ENCODE peak calls at places on chromosomes 3 and 15, in seven cellular contexts. V is brain microvascular endothelial cell; M is ovary; A is BJ; O is CD8-positive, alpha-beta T cell; W is CD4-positive, alpha-beta T cell; F is MCF 10A. H is an unnamed sample.

GRCh38 chr3:141782386-141782932 is 19.3 kb downstream of the GRK7 start:
- DNase-seq in W (no peak), M (no peak), V (no peak), A (no peak), F (peak; percentile 60), O (no peak), H (no peak)

GRCh38 chr3:180358179-180358578 is 243.8 kb upstream of the TTC14 start:
- DNase-seq in M (no peak), O (no peak), A (no peak), F (no peak), V (no peak), W (no peak), H (no peak)

GRCh38 chr3:184233127-184233843 is 3.9 kb downstream of the VWA5B2 start:
- DNase-seq in V (no peak), O (no peak), M (no peak), W (no peak), A (no peak), F (no peak), H (no peak)

GRCh38 chr15:60972301-60972700 is 256.8 kb downstream of the RORA start:
- DNase-seq in W (no peak), O (no peak), V (peak; percentile 89), F (no peak), M (no peak), A (peak; percentile 59), H (no peak)

GRCh38 chr3:126937533-126938432 is 45.1 kb upstream of the PLXNA1 start:
- DNase-seq in F (no peak), O (no peak), A (no peak), V (no peak), M (no peak), W (no peak), H (peak; percentile 22)

GRCh38 chr3:99534951-99535704 is 103.3 kb upstream of the COL8A1 start:
- DNase-seq in V (peak; percentile 69), W (no peak), O (no peak), M (no peak), F (peak; percentile 79), A (no peak), H (no peak)

GRCh38 chr3:157746391-157746790 is 243.2 kb upstream of the VEPH1 start:
- DNase-seq in A (peak; percentile 57), F (no peak), V (no peak), O (no peak), W (no peak), M (no peak), H (no peak)

GRCh38 chr15:58447244-58448010 is 15.6 kb downstream of the LIPC start:
- DNase-seq in V (peak; percentile 94), W (no peak), A (peak; percentile 41), M (no peak), F (no peak), O (no peak), H (no peak)

GRCh38 chr3:138186803-138187295 is 252 bp upstream of the ARMC8 start:
- DNase-seq in A (peak; percentile 27), O (peak; percentile 79), M (peak; percentile 88), V (peak; percentile 88), F (peak; percentile 87), W (peak; percentile 84), H (peak; percentile 83)

GRCh38 chr3:194304186-194304917 is 46.8 kb downstream of the CPN2 start:
- DNase-seq in V (no peak), M (no peak), O (no peak), W (no peak), F (no peak), A (no peak), H (no peak)

GRCh38 chr15:76335851-76336253 is 721 bp upstream of the ISL2 start:
- DNase-seq in A (no peak), O (no peak), F (no peak), W (no peak), M (no peak), V (no peak), H (no peak)

GRCh38 chr3:64188810-64189560 is 36.3 kb downstream of the PRICKLE2 start:
- DNase-seq in W (no peak), V (peak; percentile 93), O (no peak), M (peak; percentile 43), A (peak; percentile 76), F (peak; percentile 96), H (no peak)

GRCh38 chr3:184741259-184741556 is 29.3 kb upstream of the MAGEF1 start:
- DNase-seq in O (no peak), A (no peak), F (peak; percentile 82), V (no peak), W (no peak), M (no peak), H (peak; percentile 28)

DNA sequence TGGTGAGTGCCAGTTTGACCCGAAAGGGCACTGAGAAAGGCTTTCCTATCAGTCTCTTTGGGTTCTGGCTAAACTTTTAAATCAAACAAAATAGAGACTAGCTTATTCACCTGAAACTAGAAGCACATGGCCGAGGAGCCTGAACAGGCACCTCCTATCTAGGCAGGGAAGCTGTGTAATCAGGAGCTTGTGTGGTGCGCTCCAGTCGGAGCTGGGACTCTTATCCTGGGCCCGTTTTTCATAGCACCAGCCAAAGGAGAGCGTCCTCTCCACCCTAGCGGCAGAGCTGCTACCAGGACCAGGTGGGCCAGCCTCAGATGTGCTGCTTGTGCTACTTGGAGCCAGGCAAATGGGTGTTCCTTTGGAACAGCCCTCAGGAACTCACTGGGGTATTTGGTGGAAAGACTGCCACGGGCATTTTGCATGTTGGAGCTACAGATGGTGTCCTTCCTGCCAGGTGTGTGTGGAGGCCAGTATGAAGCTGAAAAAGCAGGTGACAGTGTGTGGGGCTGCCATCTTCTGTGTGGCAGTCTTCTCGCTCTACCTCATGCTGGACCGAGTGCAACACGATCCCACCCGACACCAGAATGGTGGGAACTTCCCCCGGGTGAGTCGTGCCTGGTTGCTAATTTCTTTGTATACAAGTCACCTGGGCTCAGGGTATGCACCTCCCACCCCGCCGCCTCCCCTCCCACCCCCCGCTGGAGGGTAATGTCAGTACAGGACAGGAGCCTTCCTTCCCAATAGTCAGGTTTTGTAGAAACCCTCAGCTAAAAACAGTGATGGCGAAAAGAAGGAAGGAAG is 833 bp downstream of the MAN2A2 start:
- DNase-seq in F (no peak), A (no peak), M (no peak), O (no peak), V (no peak), W (no peak), H (no peak)
- TF ChIP-seq CTCF in F (no peak), A (no peak), M (no peak), O (no peak), V (peak; percentile 38), W (no peak), H (peak; percentile 2)

GRCh38 chr3:4493931-4494806 is 1.0 kb downstream of the ITPR1 start:
- DNase-seq in A (no peak), M (peak; percentile 48), V (no peak), W (no peak), O (no peak), F (peak; percentile 8), H (peak; percentile 48)

GRCh38 chr3:4493008-4493930 is at the start of gene ITPR1:
- DNase-seq in V (peak; percentile 99), W (peak; percentile 99), F (peak; percentile 98), M (peak; percentile 99), A (peak; percentile 87), O (peak; percentile 97), H (peak; percentile 97)

GRCh38 chr3:4494807-4495200 is 1.7 kb downstream of the ITPR1 start:
- DNase-seq in F (no peak), O (no peak), A (no peak), V (no peak), M (no peak), W (no peak), H (no peak)

GRCh38 chr3:4491873-4492239 is 1.3 kb upstream of the ITPR1 start:
- DNase-seq in V (no peak), A (no peak), M (no peak), F (no peak), O (no peak), W (no peak), H (no peak)

DNA sequence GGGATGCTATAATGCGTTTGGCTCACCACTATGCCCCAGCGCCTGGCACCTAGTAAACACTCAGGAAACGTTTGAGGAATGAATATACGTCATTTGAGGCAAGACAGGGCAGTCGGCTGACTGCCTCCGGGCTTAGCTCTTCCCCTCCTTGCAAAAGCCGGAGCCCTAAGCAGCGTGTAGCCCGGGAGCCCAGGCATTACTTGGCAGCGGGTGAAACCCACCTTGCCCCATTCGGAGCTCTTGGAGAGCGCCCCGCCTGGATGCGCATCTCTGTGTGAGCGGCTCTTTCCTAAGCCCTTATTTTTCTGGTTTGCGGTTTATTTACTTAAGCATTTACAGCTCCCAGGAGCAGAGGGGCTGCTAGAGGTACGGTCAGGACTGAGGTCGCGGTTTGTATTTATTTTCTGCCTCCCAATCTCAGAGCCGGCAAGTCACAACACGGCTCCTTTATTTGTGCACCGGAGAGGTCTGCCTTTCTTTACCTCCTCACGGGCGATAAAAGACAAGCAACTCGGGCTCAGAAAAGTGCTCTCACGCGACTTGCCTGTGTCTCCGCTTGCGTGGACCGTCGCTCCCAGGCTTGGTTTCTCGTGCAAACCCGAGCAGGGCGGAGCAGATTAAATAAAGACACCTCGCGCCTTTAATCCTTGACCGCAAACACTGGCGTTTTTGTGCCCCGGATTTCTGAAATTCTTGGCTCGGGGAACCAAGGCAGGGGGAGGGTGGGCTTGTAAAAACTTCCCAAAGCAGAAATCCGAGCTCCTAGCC is 724 bp upstream of the ITPR1 start:
- DNase-seq in A (peak; percentile 15), F (peak; percentile 82), M (peak; percentile 61), W (peak; percentile 20), V (peak; percentile 46), O (peak; percentile 16), H (peak; percentile 45)
- TF ChIP-seq CTCF in A (no peak), F (no peak), M (no peak), W (no peak), V (no peak), O (no peak), H (no peak)

DNA sequence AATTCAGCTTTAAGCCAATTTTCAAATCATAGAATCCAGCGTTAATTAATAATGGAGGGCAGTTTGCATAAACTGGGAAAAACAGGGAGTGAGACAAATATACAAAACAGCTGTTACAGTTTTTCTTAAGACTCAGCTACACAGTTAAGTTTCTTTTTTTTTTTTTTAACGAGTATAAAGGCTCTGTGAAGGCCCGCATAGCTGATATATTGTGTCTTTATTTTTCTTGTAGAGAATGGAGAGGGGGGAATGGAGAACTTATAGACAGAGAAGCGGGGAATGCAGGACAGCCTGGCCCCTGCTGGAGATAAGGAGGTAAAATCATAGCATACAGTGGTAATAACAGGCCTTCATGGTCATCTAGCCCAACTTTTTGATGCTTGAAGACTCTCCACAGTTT is 164.4 kb downstream of the BBX start:
- DNase-seq in O (no peak), W (no peak), F (no peak), V (no peak), A (no peak), M (no peak), H (no peak)
- TF ChIP-seq CTCF in O (no peak), W (no peak), F (no peak), V (peak; percentile 19), A (no peak), M (no peak), H (no peak)

DNA sequence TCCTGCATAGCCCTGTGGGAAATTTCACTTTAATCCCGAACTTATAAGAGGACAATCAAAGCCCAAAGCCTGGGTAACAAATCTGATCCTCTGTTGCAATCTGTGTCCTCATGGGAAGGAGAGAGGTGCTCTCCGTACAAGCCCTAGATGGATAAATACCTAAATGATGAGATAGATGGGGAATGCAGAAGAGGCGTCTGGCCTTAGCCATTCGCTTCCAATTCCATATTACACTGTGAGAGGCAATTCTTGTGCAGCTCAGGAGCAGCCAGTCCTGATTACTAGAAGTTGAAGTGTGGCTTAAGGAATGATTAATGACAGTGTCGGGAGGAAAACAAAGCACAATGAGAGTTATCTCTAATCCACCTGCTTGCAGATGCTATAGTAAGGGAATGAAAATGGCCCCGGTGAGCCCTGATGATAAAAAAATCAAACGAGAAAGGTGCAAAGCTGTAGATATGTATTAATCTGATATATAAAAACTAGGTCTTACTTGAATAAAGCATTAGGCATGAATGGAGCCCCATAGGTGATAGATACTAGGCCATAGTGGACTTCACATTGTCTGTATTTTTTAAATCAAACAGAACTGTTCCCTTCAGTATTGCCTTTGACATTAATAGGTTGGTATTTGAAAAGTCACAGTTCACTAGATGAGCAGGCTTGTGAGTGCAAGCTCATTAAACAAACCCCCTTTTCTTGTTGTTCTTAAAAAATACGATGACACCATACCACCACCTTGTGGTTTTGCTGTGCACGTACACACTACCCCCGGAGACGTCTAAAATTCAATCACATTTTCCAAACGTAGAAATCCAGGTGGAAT is 54.2 kb upstream of the TMCO5A start:
- DNase-seq in F (peak; percentile 34), M (no peak), O (no peak), V (peak; percentile 44), A (no peak), W (no peak), H (no peak)
- TF ChIP-seq CTCF in F (peak; percentile 68), M (peak; percentile 42), O (no peak), V (peak; percentile 87), A (peak; percentile 80), W (no peak), H (peak; percentile 69)